ENCODE peak calls at places on chromosomes 16 and 17, in six cellular contexts. A is omental fat pad; Q is C1 segment of cervical spinal cord; U is GM20000; X is stimulated activated CD8-positive, alpha-beta memory T cell treated with anti-CD3 and anti-CD28 coated beads, Interleukin-4, amount 100 ng/mL, for 4 hours; O is HCEC 1CT. W is an unnamed sample.

GRCh38 chr16:3590736-3591435 is 13.7 kb upstream of the NLRC3 start:
- DNase-seq in A (no peak), Q (no peak), U (no peak), X (no peak), O (no peak), W (no peak)

GRCh38 chr16:17159616-17160015 is 311.1 kb downstream of the XYLT1 start:
- DNase-seq in A (no peak), Q (no peak), U (no peak), X (no peak), O (no peak), W (no peak)

GRCh38 chr17:39563476-39563875 is 44.2 kb downstream of the NEUROD2 start:
- DNase-seq in A (no peak), Q (no peak), U (no peak), X (no peak), O (no peak), W (no peak)

GRCh38 chr16:55663770-55664677 is 8.2 kb downstream of the SLC6A2 start:
- DNase-seq in A (no peak), Q (no peak), U (no peak), X (no peak), O (no peak), W (no peak)

GRCh38 chr17:350706-351435 is 1.7 kb downstream of the RPH3AL start:
- DNase-seq in A (no peak), Q (peak; percentile 42), U (no peak), X (no peak), O (peak; percentile 62), W (peak; percentile 27)

GRCh38 chr16:54361813-54362212 is 75.2 kb upstream of the IRX3 start:
- DNase-seq in A (no peak), Q (no peak), U (no peak), X (no peak), O (no peak), W (no peak)

GRCh38 chr17:46194393-46195216 is 1.4 kb upstream of the KANSL1 start:
- DNase-seq in A (no peak), Q (no peak), U (peak; percentile 67), X (no peak), O (peak; percentile 76), W (no peak)

GRCh38 chr16:65570261-65570660 is 448.4 kb upstream of the CDH11 start:
- DNase-seq in A (no peak), Q (no peak), U (no peak), X (no peak), O (no peak), W (no peak)

GRCh38 chr16:77788196-77789084 is at the start of gene VAT1L:
- DNase-seq in A (no peak), Q (peak; percentile 59), U (no peak), X (no peak), O (peak; percentile 50), W (peak; percentile 62)

GRCh38 chr17:45905812-45906211 is 11.5 kb downstream of the MAPT start:
- DNase-seq in A (no peak), Q (no peak), U (no peak), X (no peak), O (no peak), W (no peak)

GRCh38 chr16:27736431-27736830 is 186.5 kb downstream of the KATNIP start:
- DNase-seq in A (no peak), Q (no peak), U (no peak), X (no peak), O (no peak), W (no peak)

GRCh38 chr16:85448557-85449194 is 164.4 kb upstream of the GSE1 start:
- DNase-seq in A (no peak), Q (no peak), U (peak; percentile 62), X (peak; percentile 9), O (no peak), W (no peak)